ENCODE peak calls at places on chromosomes 6 and 20, in nine cellular contexts. V, T, F, Z, I, U, B, K and C are unnamed samples.

GRCh38 chr6:15113587-15113986 is 132.3 kb upstream of the JARID2 start:
- DNase-seq in V (no peak), T (no peak), F (no peak), Z (no peak), I (no peak), U (no peak), B (no peak), K (no peak), C (no peak)

GRCh38 chr6:25596928-25597818 is 54.8 kb upstream of the SCGN start:
- DNase-seq in V (no peak), T (no peak), F (no peak), Z (no peak), I (no peak), U (no peak), B (no peak), K (no peak), C (no peak)

GRCh38 chr6:94026575-94026974 is 607.2 kb upstream of the EPHA7 start:
- DNase-seq in V (no peak), T (no peak), F (no peak), Z (no peak), I (no peak), U (no peak), B (no peak), K (no peak), C (no peak)

GRCh38 chr6:15594512-15595241 is 68.2 kb downstream of the DTNBP1 start:
- DNase-seq in V (no peak), T (no peak), F (no peak), Z (no peak), I (no peak), U (no peak), B (no peak), K (no peak), C (no peak)

GRCh38 chr6:117072134-117072533 is 193.2 kb upstream of the VGLL2 start:
- DNase-seq in V (no peak), T (no peak), F (peak; percentile 52), Z (no peak), I (no peak), U (no peak), B (peak; percentile 10), K (no peak), C (no peak)

GRCh38 chr6:167832497-167833395 is 6.0 kb downstream of the AFDN start:
- DNase-seq in V (peak; percentile 39), T (no peak), F (no peak), Z (no peak), I (no peak), U (no peak), B (no peak), K (peak; percentile 36), C (no peak)

GRCh38 chr6:53920881-53921280 is 126.1 kb downstream of the LRRC1 start:
- DNase-seq in V (no peak), T (no peak), F (no peak), Z (no peak), I (no peak), U (no peak), B (no peak), K (no peak), C (no peak)

GRCh38 chr6:99458319-99458718 is 33.2 kb upstream of the PNISR start:
- DNase-seq in V (peak; percentile 34), T (peak; percentile 43), F (no peak), Z (no peak), I (no peak), U (peak; percentile 85), B (peak; percentile 14), K (peak; percentile 28), C (no peak)

GRCh38 chr20:44010162-44010704 is 95.6 kb downstream of the TOX2 start:
- DNase-seq in V (no peak), T (no peak), F (no peak), Z (no peak), I (no peak), U (no peak), B (peak; percentile 22), K (no peak), C (no peak)

GRCh38 chr20:44011251-44011940 is 96.7 kb downstream of the TOX2 start:
- DNase-seq in V (no peak), T (no peak), F (no peak), Z (no peak), I (no peak), U (no peak), B (peak; percentile 79), K (no peak), C (no peak)

GRCh38 chr20:44006578-44006977 is 91.9 kb downstream of the TOX2 start:
- DNase-seq in V (no peak), T (no peak), F (no peak), Z (no peak), I (no peak), U (no peak), B (no peak), K (no peak), C (no peak)

GRCh38 chr20:44009679-44009992 is 95.0 kb downstream of the TOX2 start:
- DNase-seq in V (no peak), T (no peak), F (no peak), Z (no peak), I (no peak), U (no peak), B (no peak), K (no peak), C (no peak)

DNA sequence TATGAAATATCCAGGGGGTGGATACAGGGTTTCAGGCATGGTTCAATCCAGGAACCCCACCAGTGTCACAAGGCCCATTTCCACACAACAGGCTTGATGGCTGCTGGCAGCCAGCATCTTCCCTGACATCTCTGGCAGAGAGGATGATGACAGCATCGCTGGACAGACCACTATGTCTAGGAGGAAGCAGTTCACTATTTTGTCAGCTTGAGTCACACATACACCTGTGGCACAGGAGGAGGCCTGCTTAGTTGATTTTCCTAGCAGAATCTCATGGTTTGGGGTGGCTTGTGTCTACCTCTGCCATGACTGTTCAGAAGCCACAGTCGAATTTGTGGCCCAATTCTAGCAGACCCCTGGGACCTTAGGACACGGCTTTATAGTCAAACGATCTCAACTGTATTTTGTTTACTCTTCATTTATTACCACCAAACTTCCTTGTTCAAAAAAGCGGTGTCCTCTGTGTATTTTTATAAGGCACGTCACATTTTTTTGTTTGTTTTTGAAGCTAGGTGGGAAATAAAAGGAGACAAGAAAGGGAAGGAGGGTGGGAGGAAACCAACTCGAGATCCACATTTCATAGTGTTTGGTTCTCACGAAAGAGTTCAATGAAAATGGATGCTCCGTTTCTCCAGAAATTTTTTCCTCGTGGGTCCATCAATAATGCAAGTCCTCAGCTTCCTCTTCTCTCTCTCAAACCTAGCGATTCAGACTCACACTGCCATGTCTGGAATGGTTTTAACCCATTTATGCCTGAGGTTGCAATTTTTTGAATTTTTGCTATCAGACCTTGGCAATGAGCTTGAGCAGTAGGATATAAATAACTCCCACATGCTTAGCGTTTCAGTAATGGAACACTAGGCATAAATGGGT is 94.4 kb downstream of the TOX2 start:
- DNase-seq in V (no peak), T (no peak), F (no peak), Z (no peak), I (no peak), U (no peak), B (no peak), K (no peak), C (no peak)
- H3K4me1 ChIP-seq in V (no peaks in the 10 kb centered on the region), T (no peaks in the 10 kb centered on the region), F (no peaks in the 10 kb centered on the region), Z (peaks cover 19% of the 10 kb centered on the region), I (no peaks in the 10 kb centered on the region), U (no peaks in the 10 kb centered on the region), B (peaks cover 29% of the 10 kb centered on the region), K (no peaks in the 10 kb centered on the region), C (no peaks in the 10 kb centered on the region)

DNA sequence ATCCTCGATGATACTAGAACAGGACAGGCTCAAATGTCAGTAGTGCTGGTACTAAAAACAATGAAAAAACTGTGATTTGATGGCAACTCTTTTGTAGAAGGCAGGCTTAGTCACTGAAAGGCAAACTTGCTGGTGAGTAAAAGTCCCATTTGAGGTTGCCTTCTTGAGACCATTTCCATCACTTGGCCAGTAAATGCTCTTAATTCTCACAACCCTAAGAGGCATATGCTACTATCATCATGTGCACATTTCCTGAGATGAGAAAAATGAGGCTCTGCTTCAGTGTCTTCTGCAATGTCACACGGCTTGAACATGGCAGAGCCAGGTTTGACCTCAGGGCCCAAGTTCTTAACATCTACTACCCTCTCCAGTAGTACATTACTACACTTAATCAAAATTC is 9.9 kb downstream of the AKIRIN2 start:
- DNase-seq in V (no peak), T (no peak), F (no peak), Z (no peak), I (no peak), U (no peak), B (no peak), K (no peak), C (no peak)
- H3K4me1 ChIP-seq in V (peaks cover 3% of the 10 kb centered on the region), T (peaks cover 53% of the 10 kb centered on the region), F (peaks cover 80% of the 10 kb centered on the region), Z (peaks cover 51% of the 10 kb centered on the region), I (peaks cover 50% of the 10 kb centered on the region), U (peaks cover 76% of the 10 kb centered on the region), B (no peaks in the 10 kb centered on the region), K (peaks cover 40% of the 10 kb centered on the region), C (no peaks in the 10 kb centered on the region)

DNA sequence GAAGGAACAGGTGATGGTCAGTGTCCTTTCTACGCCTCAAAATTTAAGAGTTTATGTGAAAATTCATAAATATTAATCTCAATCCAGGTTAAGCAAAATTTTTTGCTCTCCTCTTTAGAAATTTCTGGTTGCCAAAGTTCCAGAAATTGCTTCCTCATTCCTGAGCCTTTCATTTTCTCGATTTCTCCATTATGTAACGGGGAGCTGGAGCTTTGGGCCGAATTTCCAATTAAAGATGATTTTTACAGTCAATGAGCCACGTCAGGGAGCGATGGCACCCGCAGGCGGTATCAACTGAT is 35.8 kb upstream of the PRND start:
- DNase-seq in V (no peak), T (no peak), F (no peak), Z (no peak), I (no peak), U (no peak), B (no peak), K (no peak), C (no peak)
- H3K4me1 ChIP-seq in V (no peaks in the 10 kb centered on the region), T (no peaks in the 10 kb centered on the region), F (peaks cover 49% of the 10 kb centered on the region), Z (peaks cover 41% of the 10 kb centered on the region), I (peaks cover 54% of the 10 kb centered on the region), U (peaks cover 22% of the 10 kb centered on the region), B (no peaks in the 10 kb centered on the region), K (peaks cover 46% of the 10 kb centered on the region), C (no peaks in the 10 kb centered on the region)

GRCh38 chr6:44075137-44076015 is 51.9 kb downstream of the MRPL14 start:
- DNase-seq in V (no peak), T (peak; percentile 24), F (no peak), Z (no peak), I (peak; percentile 63), U (no peak), B (no peak), K (no peak), C (no peak)

GRCh38 chr6:44076016-44076365 is 51.3 kb downstream of the MRPL14 start:
- DNase-seq in V (no peak), T (no peak), F (no peak), Z (no peak), I (peak; percentile 54), U (no peak), B (no peak), K (no peak), C (no peak)

GRCh38 chr6:44073612-44074382 is 53.5 kb downstream of the MRPL14 start:
- DNase-seq in V (peak; percentile 58), T (peak; percentile 57), F (no peak), Z (no peak), I (peak; percentile 66), U (peak; percentile 53), B (peak; percentile 39), K (no peak), C (no peak)

GRCh38 chr6:44072959-44073611 is 54.2 kb downstream of the MRPL14 start:
- DNase-seq in V (peak; percentile 82), T (peak; percentile 94), F (peak; percentile 93), Z (peak; percentile 81), I (peak; percentile 81), U (peak; percentile 95), B (peak; percentile 93), K (peak; percentile 97), C (no peak)

DNA sequence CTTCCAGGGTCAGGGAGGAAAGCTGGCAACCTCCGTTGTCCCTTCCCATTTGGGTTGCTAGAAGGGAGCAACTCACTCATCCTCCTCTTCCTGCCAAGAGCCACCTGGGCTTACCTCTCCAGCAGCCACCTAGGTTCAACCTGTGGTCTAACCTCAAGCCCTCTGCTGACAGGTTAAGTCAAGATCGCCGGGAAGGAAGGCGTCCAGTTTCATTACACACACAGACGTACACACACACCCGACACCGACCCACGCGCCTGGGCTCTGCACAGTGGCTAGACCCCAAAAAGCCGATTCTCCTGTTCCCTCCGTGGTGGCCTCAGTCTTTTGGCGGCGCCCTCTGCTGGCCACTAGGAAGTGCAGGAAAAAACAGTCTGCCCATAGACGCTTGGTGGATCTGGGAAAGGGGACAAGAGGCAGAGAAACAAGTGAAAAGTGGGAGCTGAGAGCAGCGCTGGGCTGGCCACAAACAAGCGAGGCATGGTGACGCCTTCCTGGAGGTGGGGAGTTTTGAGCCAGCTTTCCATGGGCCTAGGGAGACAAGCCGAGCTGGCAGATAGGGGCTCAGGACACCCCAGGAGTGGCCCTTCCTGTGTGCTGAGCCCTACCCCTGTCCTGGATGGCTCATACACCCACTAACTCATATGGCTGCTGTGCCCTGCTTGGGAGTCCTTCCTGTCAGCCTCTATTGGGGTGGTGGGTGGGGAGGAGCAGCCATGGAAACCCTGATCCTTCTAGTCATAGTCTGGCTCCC is 52.7 kb downstream of the MRPL14 start:
- DNase-seq in V (peak; percentile 82), T (peak; percentile 88), F (peak; percentile 86), Z (peak; percentile 78), I (peak; percentile 82), U (peak; percentile 88), B (peak; percentile 81), K (peak; percentile 94), C (no peak)
- H3K4me1 ChIP-seq in V (peaks cover 41% of the 10 kb centered on the region), T (peaks cover 45% of the 10 kb centered on the region), F (peaks cover 54% of the 10 kb centered on the region), Z (peaks cover 17% of the 10 kb centered on the region), I (peaks cover 61% of the 10 kb centered on the region), U (peaks cover 27% of the 10 kb centered on the region), B (peaks cover 48% of the 10 kb centered on the region), K (peaks cover 30% of the 10 kb centered on the region), C (peaks cover 21% of the 10 kb centered on the region)